ENCODE peak calls at places on chromosomes 5 and 9, in five cellular contexts. U, L, N, I and F are unnamed samples.
A peak's percentile ranks its signal among the peaks of the same experiment; 100 is the strongest.

GRCh38 chr5:65076251-65076869 is 307.6 kb downstream of the CWC27 start:
- DNase-seq in L (peak; percentile 90), I (no peak), U (peak; percentile 57), N (peak; percentile 86), F (peak; percentile 48)

GRCh38 chr9:110332766-110333165 is 4.9 kb downstream of the TXNDC8 start:
- DNase-seq in U (no peak), L (no peak), I (no peak), N (no peak), F (no peak)

GRCh38 chr9:35748239-35748857 is 680 bp downstream of the GBA2 start:
- DNase-seq in N (no peak), L (no peak), U (no peak), I (no peak), F (no peak)

GRCh38 chr5:14284366-14285148 is 141.4 kb downstream of the TRIO start:
- DNase-seq in L (no peak), U (no peak), N (peak; percentile 55), I (no peak), F (peak; percentile 86)

GRCh38 chr5:179393078-179393477 is 47.8 kb upstream of the ADAMTS2 start:
- DNase-seq in L (no peak), I (no peak), N (no peak), U (peak; percentile 65), F (no peak)

GRCh38 chr5:168693883-168694282 is 114.7 kb upstream of the PANK3 start:
- DNase-seq in I (no peak), N (no peak), L (no peak), U (no peak), F (no peak)

GRCh38 chr5:13558408-13558807 is 386.1 kb downstream of the DNAH5 start:
- DNase-seq in N (no peak), U (no peak), L (no peak), I (no peak), F (no peak)

GRCh38 chr9:14797442-14797841 is 74.9 kb upstream of the CER1 start:
- DNase-seq in N (no peak), I (no peak), U (no peak), L (no peak), F (no peak)

GRCh38 chr5:4411664-4412063 is 728.5 kb upstream of the ADAMTS16 start:
- DNase-seq in N (peak; percentile 54), L (peak; percentile 44), I (no peak), U (no peak), F (peak; percentile 22)

GRCh38 chr5:127186657-127187056 is 103.9 kb upstream of the MEGF10 start:
- DNase-seq in I (peak; percentile 74), L (no peak), N (peak; percentile 48), U (no peak), F (no peak)

GRCh38 chr5:32102254-32102653 is 71.9 kb downstream of the GOLPH3 start:
- DNase-seq in N (no peak), I (no peak), U (no peak), L (no peak), F (no peak)

GRCh38 chr9:125854553-125855275 is 107.5 kb downstream of the PBX3 start:
- DNase-seq in L (no peak), I (peak; percentile 70), U (no peak), N (peak; percentile 73), F (no peak)

GRCh38 chr9:135240222-135240621 is 152.8 kb downstream of the OLFM1 start:
- DNase-seq in N (no peak), U (no peak), L (no peak), I (no peak), F (no peak)

GRCh38 chr9:121566401-121567141 is 66.9 kb upstream of the GGTA1 start:
- DNase-seq in I (no peak), U (no peak), N (no peak), L (no peak), F (no peak)

GRCh38 chr9:4242239-4242638 is 57.6 kb downstream of the GLIS3 start:
- DNase-seq in N (peak; percentile 40), U (no peak), I (no peak), L (no peak), F (no peak)

GRCh38 chr5:140365282-140365681 is 5.3 kb downstream of the SLC4A9 start:
- DNase-seq in N (no peak), I (peak; percentile 53), U (no peak), L (no peak), F (no peak)

GRCh38 chr9:133770076-133770777 is 32.1 kb upstream of the SARDH start:
- DNase-seq in L (no peak), I (no peak), N (no peak), U (no peak), F (no peak)

GRCh38 chr5:115749016-115749415 is 67.4 kb downstream of the CDO1 start:
- DNase-seq in N (no peak), I (no peak), U (peak; percentile 45), L (no peak), F (no peak)

GRCh38 chr5:78799254-78800017 is 150.9 kb upstream of the LHFPL2 start:
- DNase-seq in N (no peak), L (no peak), I (no peak), U (no peak), F (no peak)

GRCh38 chr5:171615201-171616001 is 170.2 kb upstream of the SMIM23 start:
- DNase-seq in U (no peak), I (peak; percentile 80), N (peak; percentile 75), L (peak; percentile 66), F (peak; percentile 77)

GRCh38 chr5:52690236-52690685 is 97.5 kb upstream of the ITGA1 start:
- DNase-seq in U (no peak), I (no peak), L (peak; percentile 63), N (peak; percentile 60), F (no peak)

GRCh38 chr5:80153586-80154126 is 102.2 kb downstream of the SERINC5 start:
- DNase-seq in N (no peak), U (no peak), I (no peak), L (no peak), F (no peak)

GRCh38 chr9:123552530-123552929 is 196.5 kb downstream of the CRB2 start:
- DNase-seq in I (no peak), L (no peak), N (no peak), U (no peak), F (no peak)

GRCh38 chr9:123550797-123551196 is 194.8 kb downstream of the CRB2 start:
- DNase-seq in U (no peak), L (peak; percentile 62), I (no peak), N (peak; percentile 83), F (peak; percentile 91)

GRCh38 chr9:123550012-123550411 is 194.0 kb downstream of the CRB2 start:
- DNase-seq in L (no peak), I (no peak), U (no peak), N (peak; percentile 49), F (peak; percentile 61)

GRCh38 chr9:123551636-123552203 is 195.7 kb downstream of the CRB2 start:
- DNase-seq in L (no peak), N (no peak), U (no peak), I (no peak), F (no peak)

DNA sequence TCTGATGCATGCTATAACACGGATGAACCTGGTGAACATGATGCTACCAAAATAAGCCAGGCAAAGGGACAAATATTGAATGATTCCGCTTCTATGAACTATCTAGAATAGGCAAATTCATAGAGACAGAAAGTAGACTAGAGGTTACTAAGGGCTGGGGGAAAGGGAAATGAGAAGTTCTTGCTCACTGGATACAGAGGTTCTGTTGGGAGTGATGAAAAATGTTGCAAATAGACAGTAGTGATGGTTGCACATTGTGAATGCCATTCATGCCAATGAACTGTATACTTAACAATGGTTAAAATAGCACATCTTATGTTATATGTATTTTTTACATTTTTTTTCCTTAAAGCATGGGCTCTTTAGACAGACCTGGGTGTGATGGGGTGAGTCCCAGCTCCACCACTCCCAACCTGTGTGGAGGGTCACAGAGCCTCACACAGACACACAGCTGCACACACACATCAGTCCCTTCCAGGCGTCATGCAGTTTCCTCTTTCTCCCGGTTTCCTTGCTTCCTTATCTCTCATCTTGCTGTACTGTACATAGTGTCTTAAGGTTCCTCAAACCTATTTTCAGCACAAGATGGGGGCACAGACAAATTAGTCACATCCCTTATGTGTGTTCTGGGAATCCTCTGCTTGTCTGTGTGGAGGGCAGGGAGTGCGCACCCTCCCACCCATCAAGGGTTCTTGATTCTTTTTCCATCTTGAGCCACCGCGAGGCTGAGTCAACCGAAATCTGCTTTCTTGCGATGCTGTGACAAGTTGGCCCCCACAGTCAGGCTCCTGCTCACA is 192.9 kb downstream of the CRB2 start:
- DNase-seq in L (no peak), U (no peak), N (no peak), I (no peak), F (no peak)
- H3K4me1 ChIP-seq in L (peaks cover 5% of the 10 kb centered on the region), U (no peaks in the 10 kb centered on the region), N (peaks cover 3% of the 10 kb centered on the region), I (no peaks in the 10 kb centered on the region), F (peaks cover 34% of the 10 kb centered on the region)

GRCh38 chr9:92704528-92704927 is 34.6 kb upstream of the IPPK start:
- DNase-seq in U (no peak), N (no peak), L (no peak), I (no peak), F (no peak)
- H3K27me3 ChIP-seq in U (no peaks in the 10 kb centered on the region), N (no peaks in the 10 kb centered on the region), L (no peaks in the 10 kb centered on the region), I (no peaks in the 10 kb centered on the region), F (no peaks in the 10 kb centered on the region)

GRCh38 chr9:36937346-36937745 is 96.7 kb downstream of the PAX5 start:
- DNase-seq in I (no peak), U (no peak), L (no peak), N (no peak), F (no peak)
- H3K79me2 ChIP-seq in I (no peaks in the 10 kb centered on the region), U (no peaks in the 10 kb centered on the region), L (no peaks in the 10 kb centered on the region), N (no peaks in the 10 kb centered on the region), F (no peaks in the 10 kb centered on the region)

GRCh38 chr9:73151653-73152382 is at the start of gene ANXA1:
- DNase-seq in I (peak; percentile 86), U (peak; percentile 89), N (peak; percentile 62), L (peak; percentile 60), F (no peak)

GRCh38 chr9:73153793-73154227 is 2.1 kb downstream of the ANXA1 start:
- DNase-seq in I (peak; percentile 45), N (peak; percentile 84), U (no peak), L (no peak), F (no peak)

GRCh38 chr9:73152445-73152844 is 780 bp downstream of the ANXA1 start:
- DNase-seq in L (peak; percentile 41), N (peak; percentile 77), U (no peak), I (no peak), F (no peak)

GRCh38 chr9:73154271-73154670 is 2.6 kb downstream of the ANXA1 start:
- DNase-seq in I (no peak), N (no peak), L (no peak), U (no peak), F (no peak)

GRCh38 chr9:73152953-73153352 is 1.3 kb downstream of the ANXA1 start:
- DNase-seq in I (no peak), N (no peak), U (no peak), L (no peak), F (no peak)
- H3K4me1 ChIP-seq in I (peaks cover 50% of the 10 kb centered on the region), N (no peaks in the 10 kb centered on the region), U (peaks cover 52% of the 10 kb centered on the region), L (peaks cover 34% of the 10 kb centered on the region), F (peaks cover 10% of the 10 kb centered on the region)